ENCODE peak calls at places on chromosomes 2 and 18, in eight cellular contexts. One of them, this sample, is unnamed.

GRCh38 chr2:15620340-15620739 is 28.7 kb downstream of the DDX1 start:
- DNase-seq in adrenal gland: no peak
- DNase-seq in vagina: no peak
- DNase-seq in heart left ventricle: no peak
- DNase-seq in uterus: no peak
- DNase-seq in breast epithelium: no peak
- DNase-seq in body of pancreas: no peak
- DNase-seq in A549: no peak
- DNase-seq in this sample: no peak

GRCh38 chr2:28356095-28356911 is 36.4 kb upstream of the FOSL2 start:
- DNase-seq in body of pancreas: peak
- DNase-seq in heart left ventricle: peak
- DNase-seq in uterus: peak
- DNase-seq in A549: no peak
- DNase-seq in vagina: no peak
- DNase-seq in breast epithelium: peak
- DNase-seq in adrenal gland: peak
- DNase-seq in this sample: peak

GRCh38 chr2:170509460-170510193 is 205.5 kb upstream of the SP5 start:
- DNase-seq in heart left ventricle: no peak
- DNase-seq in uterus: no peak
- DNase-seq in body of pancreas: no peak
- DNase-seq in vagina: no peak
- DNase-seq in adrenal gland: no peak
- DNase-seq in breast epithelium: no peak
- DNase-seq in A549: no peak
- DNase-seq in this sample: no peak

GRCh38 chr2:238424313-238424700 is 2.4 kb upstream of the ASB1 start:
- DNase-seq in body of pancreas: no peak
- DNase-seq in adrenal gland: no peak
- DNase-seq in breast epithelium: no peak
- DNase-seq in vagina: no peak
- DNase-seq in uterus: no peak
- DNase-seq in A549: no peak
- DNase-seq in heart left ventricle: no peak
- DNase-seq in this sample: no peak

GRCh38 chr18:43665239-43665788 is 388.0 kb upstream of the SYT4 start:
- DNase-seq in uterus: no peak
- DNase-seq in heart left ventricle: no peak
- DNase-seq in adrenal gland: no peak
- DNase-seq in breast epithelium: no peak
- DNase-seq in vagina: no peak
- DNase-seq in A549: no peak
- DNase-seq in body of pancreas: no peak
- DNase-seq in this sample: no peak

GRCh38 chr18:59303656-59304055 is 14.8 kb downstream of the CPLX4 start:
- DNase-seq in heart left ventricle: no peak
- DNase-seq in body of pancreas: no peak
- DNase-seq in adrenal gland: no peak
- DNase-seq in A549: no peak
- DNase-seq in vagina: no peak
- DNase-seq in breast epithelium: no peak
- DNase-seq in uterus: no peak
- DNase-seq in this sample: no peak

GRCh38 chr2:109339519-109339991 is 210.6 kb downstream of the SH3RF3 start:
- DNase-seq in heart left ventricle: no peak
- DNase-seq in adrenal gland: peak
- DNase-seq in breast epithelium: no peak
- DNase-seq in A549: no peak
- DNase-seq in body of pancreas: no peak
- DNase-seq in uterus: no peak
- DNase-seq in vagina: no peak
- DNase-seq in this sample: no peak

GRCh38 chr2:104703669-104704068 is 150.2 kb upstream of the POU3F3 start:
- DNase-seq in vagina: no peak
- DNase-seq in body of pancreas: no peak
- DNase-seq in adrenal gland: no peak
- DNase-seq in uterus: no peak
- DNase-seq in breast epithelium: no peak
- DNase-seq in A549: no peak
- DNase-seq in heart left ventricle: no peak
- DNase-seq in this sample: no peak

GRCh38 chr2:221006084-221006483 is 566.0 kb downstream of the EPHA4 start:
- DNase-seq in A549: no peak
- DNase-seq in vagina: no peak
- DNase-seq in body of pancreas: no peak
- DNase-seq in uterus: no peak
- DNase-seq in heart left ventricle: no peak
- DNase-seq in breast epithelium: no peak
- DNase-seq in adrenal gland: no peak
- DNase-seq in this sample: no peak

GRCh38 chr2:232377841-232378734 is 463 bp upstream of the ALPP start:
- DNase-seq in adrenal gland: no peak
- DNase-seq in vagina: no peak
- DNase-seq in heart left ventricle: no peak
- DNase-seq in breast epithelium: no peak
- DNase-seq in A549: no peak
- DNase-seq in body of pancreas: no peak
- DNase-seq in uterus: no peak
- DNase-seq in this sample: no peak

GRCh38 chr2:37464064-37464463 is 119.6 kb downstream of the QPCT start:
- DNase-seq in adrenal gland: no peak
- DNase-seq in vagina: no peak
- DNase-seq in uterus: no peak
- DNase-seq in body of pancreas: no peak
- DNase-seq in breast epithelium: no peak
- DNase-seq in A549: no peak
- DNase-seq in heart left ventricle: no peak
- DNase-seq in this sample: no peak

GRCh38 chr2:240920783-240921231 is 14.7 kb downstream of the CROCC2 start:
- DNase-seq in body of pancreas: peak
- DNase-seq in adrenal gland: peak
- DNase-seq in breast epithelium: no peak
- DNase-seq in A549: no peak
- DNase-seq in heart left ventricle: peak
- DNase-seq in vagina: peak
- DNase-seq in uterus: peak
- DNase-seq in this sample: peak

GRCh38 chr2:109611467-109612095 is 2.2 kb downstream of the SEPTIN10 start:
- DNase-seq in vagina: no peak
- DNase-seq in breast epithelium: no peak
- DNase-seq in uterus: no peak
- DNase-seq in A549: no peak
- DNase-seq in heart left ventricle: no peak
- DNase-seq in body of pancreas: no peak
- DNase-seq in adrenal gland: no peak
- DNase-seq in this sample: no peak

GRCh38 chr2:99481941-99482340 is 7.9 kb downstream of the REV1 start:
- DNase-seq in breast epithelium: no peak
- DNase-seq in vagina: no peak
- DNase-seq in adrenal gland: peak
- DNase-seq in body of pancreas: peak
- DNase-seq in heart left ventricle: peak
- DNase-seq in uterus: no peak
- DNase-seq in A549: no peak
- DNase-seq in this sample: no peak

GRCh38 chr2:61135510-61135909 is 26.5 kb upstream of the C2orf74 start:
- DNase-seq in uterus: no peak
- DNase-seq in body of pancreas: no peak
- DNase-seq in breast epithelium: no peak
- DNase-seq in A549: no peak
- DNase-seq in vagina: no peak
- DNase-seq in heart left ventricle: no peak
- DNase-seq in adrenal gland: peak
- DNase-seq in this sample: no peak

GRCh38 chr2:31979966-31980365 is 30.8 kb downstream of the MEMO1 start:
- DNase-seq in uterus: no peak
- DNase-seq in vagina: no peak
- DNase-seq in body of pancreas: no peak
- DNase-seq in breast epithelium: no peak
- DNase-seq in A549: no peak
- DNase-seq in heart left ventricle: no peak
- DNase-seq in adrenal gland: no peak
- DNase-seq in this sample: no peak

GRCh38 chr2:102591646-102592045 is 27.7 kb upstream of the SLC9A2 start:
- DNase-seq in adrenal gland: no peak
- DNase-seq in uterus: no peak
- DNase-seq in heart left ventricle: no peak
- DNase-seq in vagina: no peak
- DNase-seq in breast epithelium: no peak
- DNase-seq in body of pancreas: no peak
- DNase-seq in A549: no peak
- DNase-seq in this sample: no peak

GRCh38 chr2:86790828-86791561 is at the start of gene CD8A:
- DNase-seq in vagina: no peak
- DNase-seq in uterus: no peak
- DNase-seq in body of pancreas: no peak
- DNase-seq in adrenal gland: no peak
- DNase-seq in breast epithelium: no peak
- DNase-seq in heart left ventricle: no peak
- DNase-seq in A549: no peak
- DNase-seq in this sample: no peak

GRCh38 chr18:12049983-12050811 is 43.4 kb upstream of the ANKRD62 start:
- DNase-seq in adrenal gland: peak
- DNase-seq in uterus: no peak
- DNase-seq in vagina: no peak
- DNase-seq in A549: no peak
- DNase-seq in body of pancreas: no peak
- DNase-seq in breast epithelium: no peak
- DNase-seq in heart left ventricle: no peak
- DNase-seq in this sample: no peak

GRCh38 chr2:230152334-230152733 is 67.5 kb downstream of the SP110 start:
- DNase-seq in heart left ventricle: no peak
- DNase-seq in adrenal gland: no peak
- DNase-seq in A549: no peak
- DNase-seq in uterus: no peak
- DNase-seq in breast epithelium: no peak
- DNase-seq in vagina: no peak
- DNase-seq in body of pancreas: no peak
- DNase-seq in this sample: no peak

GRCh38 chr18:12304351-12305210 is 3.5 kb upstream of the TUBB6 start:
- DNase-seq in heart left ventricle: no peak
- DNase-seq in uterus: no peak
- DNase-seq in A549: no peak
- DNase-seq in breast epithelium: peak
- DNase-seq in body of pancreas: peak
- DNase-seq in vagina: peak
- DNase-seq in adrenal gland: no peak
- DNase-seq in this sample: peak

GRCh38 chr2:20604957-20605381 is 45.9 kb downstream of the HS1BP3 start:
- DNase-seq in A549: no peak
- DNase-seq in uterus: peak
- DNase-seq in body of pancreas: peak
- DNase-seq in breast epithelium: peak
- DNase-seq in vagina: no peak
- DNase-seq in heart left ventricle: no peak
- DNase-seq in adrenal gland: peak
- DNase-seq in this sample: peak

GRCh38 chr2:9336534-9337354 is 86.6 kb downstream of the ITGB1BP1 start:
- DNase-seq in uterus: peak
- DNase-seq in vagina: no peak
- DNase-seq in A549: no peak
- DNase-seq in breast epithelium: peak
- DNase-seq in heart left ventricle: peak
- DNase-seq in body of pancreas: peak
- DNase-seq in adrenal gland: peak
- DNase-seq in this sample: no peak

GRCh38 chr2:200305797-200306718 is at the start of gene SPATS2L:
- DNase-seq in uterus: peak
- DNase-seq in vagina: peak
- DNase-seq in body of pancreas: peak
- DNase-seq in heart left ventricle: peak
- DNase-seq in adrenal gland: peak
- DNase-seq in breast epithelium: peak
- DNase-seq in A549: peak
- DNase-seq in this sample: peak
- TF ChIP-seq POLR2A in uterus: no peak
- TF ChIP-seq POLR2A in vagina: no peak
- TF ChIP-seq POLR2A in body of pancreas: peak
- TF ChIP-seq POLR2A in heart left ventricle: peak
- TF ChIP-seq POLR2A in adrenal gland: peak
- TF ChIP-seq POLR2A in breast epithelium: no peak
- TF ChIP-seq POLR2A in A549: peak
- TF ChIP-seq POLR2A in this sample: no peak

GRCh38 chr2:187550797-187551306 is 3.4 kb downstream of the TFPI start:
- DNase-seq in adrenal gland: no peak
- DNase-seq in body of pancreas: no peak
- DNase-seq in breast epithelium: no peak
- DNase-seq in vagina: no peak
- DNase-seq in A549: no peak
- DNase-seq in heart left ventricle: no peak
- DNase-seq in uterus: no peak
- DNase-seq in this sample: no peak
- H3K4me3 ChIP-seq in adrenal gland: no peak
- H3K4me3 ChIP-seq in body of pancreas: no peak
- H3K4me3 ChIP-seq in breast epithelium: peak
- H3K4me3 ChIP-seq in vagina: peak
- H3K4me3 ChIP-seq in A549: peak
- H3K4me3 ChIP-seq in heart left ventricle: no peak
- H3K4me3 ChIP-seq in uterus: no peak
- H3K4me3 ChIP-seq in this sample: no peak

DNA sequence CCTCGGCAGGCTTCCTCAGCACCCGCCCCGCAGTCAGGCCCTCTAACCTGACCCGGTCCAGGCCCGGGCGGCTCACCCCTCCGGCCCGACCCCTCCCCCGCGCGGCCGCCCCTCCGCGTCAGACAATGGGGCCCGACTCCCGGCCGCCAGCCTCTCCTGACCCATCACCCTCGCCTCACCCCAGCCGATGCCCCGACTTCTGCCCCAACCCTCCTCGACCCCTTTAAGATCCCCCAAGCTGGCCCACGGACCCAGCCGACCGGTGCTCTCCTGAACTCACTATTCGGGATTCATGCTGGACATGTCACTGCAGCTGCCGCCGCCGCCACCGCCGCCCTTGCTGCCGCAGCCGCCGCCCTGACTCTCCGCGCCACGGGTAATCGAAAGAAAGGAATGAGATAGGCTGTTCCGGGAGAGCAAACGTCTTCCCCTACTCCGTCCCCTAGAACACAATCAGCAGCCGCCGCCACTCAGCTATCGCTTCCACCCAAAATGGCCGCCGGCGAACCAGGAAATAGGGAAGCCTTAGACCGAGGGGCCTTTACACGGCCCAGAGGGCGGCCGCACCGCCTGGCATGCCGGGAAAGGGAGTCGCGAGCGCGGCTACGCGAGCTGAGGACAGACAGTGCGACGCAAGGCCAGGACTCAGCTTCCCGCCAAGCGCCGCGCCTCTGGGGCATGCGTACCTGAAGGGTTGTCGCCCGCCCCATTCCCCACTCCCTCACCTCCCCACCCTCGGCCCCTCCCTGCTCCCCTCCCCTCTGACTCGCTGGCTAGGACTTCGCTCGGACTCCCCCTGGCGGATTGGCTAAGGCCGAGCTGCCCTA is at the start of gene RAB1A:
- DNase-seq in breast epithelium: peak
- DNase-seq in vagina: peak
- DNase-seq in body of pancreas: peak
- DNase-seq in heart left ventricle: peak
- DNase-seq in A549: peak
- DNase-seq in uterus: peak
- DNase-seq in adrenal gland: peak
- DNase-seq in this sample: peak
- TF ChIP-seq POLR2A in breast epithelium: peak
- TF ChIP-seq POLR2A in vagina: no peak
- TF ChIP-seq POLR2A in body of pancreas: peak
- TF ChIP-seq POLR2A in heart left ventricle: peak
- TF ChIP-seq POLR2A in A549: peak
- TF ChIP-seq POLR2A in uterus: peak
- TF ChIP-seq POLR2A in adrenal gland: peak
- TF ChIP-seq POLR2A in this sample: peak

GRCh38 chr2:126657636-126658315 is 1.8 kb downstream of the GYPC start:
- DNase-seq in body of pancreas: peak
- DNase-seq in A549: no peak
- DNase-seq in breast epithelium: peak
- DNase-seq in adrenal gland: peak
- DNase-seq in uterus: peak
- DNase-seq in heart left ventricle: peak
- DNase-seq in vagina: peak
- DNase-seq in this sample: peak
- H3K4me3 ChIP-seq in body of pancreas: no peak
- H3K4me3 ChIP-seq in A549: no peak
- H3K4me3 ChIP-seq in breast epithelium: peak
- H3K4me3 ChIP-seq in adrenal gland: no peak
- H3K4me3 ChIP-seq in uterus: peak
- H3K4me3 ChIP-seq in heart left ventricle: peak
- H3K4me3 ChIP-seq in vagina: peak
- H3K4me3 ChIP-seq in this sample: no peak